ENCODE peak calls at places on chromosomes 3 and 15, in five cellular contexts. Z is ovary, X is left ventricle myocardium inferior, H is transverse colon, G is heart left ventricle. M is an unnamed sample.

GRCh38 chr3:70868561-70868960 is 556.1 kb upstream of the MDFIC2 start:
- DNase-seq in H (no peak), G (no peak), X (no peak), Z (no peak), M (no peak)

GRCh38 chr3:5172018-5172417 is 15.5 kb upstream of the EDEM1 start:
- DNase-seq in H (no peak), Z (no peak), X (no peak), G (no peak), M (no peak)

GRCh38 chr3:192831111-192831644 is 86.5 kb downstream of the MB21D2 start:
- DNase-seq in H (no peak), Z (no peak), G (no peak), X (no peak), M (no peak)

GRCh38 chr15:75024102-75024636 is 779 bp downstream of the PPCDC start:
- DNase-seq in H (no peak), X (no peak), G (no peak), Z (peak; percentile 40), M (no peak)

GRCh38 chr15:42264790-42265189 is 8.2 kb upstream of the GANC start:
- DNase-seq in Z (no peak), G (no peak), H (no peak), X (no peak), M (no peak)

GRCh38 chr3:31522152-31522551 is 10.6 kb upstream of the STT3B start:
- DNase-seq in Z (no peak), X (no peak), H (no peak), G (no peak), M (peak; percentile 8)

GRCh38 chr3:68876112-68876713 is 56.1 kb downstream of the TAFA4 start:
- DNase-seq in X (no peak), G (no peak), H (no peak), Z (no peak), M (no peak)

GRCh38 chr3:189099505-189100290 is 72.1 kb upstream of the TPRG1 start:
- DNase-seq in G (peak; percentile 36), X (peak; percentile 50), H (no peak), Z (peak; percentile 60), M (no peak)

GRCh38 chr3:190217081-190217480 is 96.4 kb upstream of the P3H2 start:
- DNase-seq in G (no peak), H (no peak), X (no peak), Z (no peak), M (no peak)

GRCh38 chr3:13966302-13966701 is 86.4 kb upstream of the WNT7A start:
- DNase-seq in G (no peak), X (no peak), H (no peak), Z (no peak), M (no peak)

GRCh38 chr15:61582092-61582491 is 353.0 kb upstream of the RORA start:
- DNase-seq in X (no peak), G (no peak), Z (no peak), H (no peak), M (no peak)

GRCh38 chr3:169694117-169694516 is 30.6 kb upstream of the MECOM start:
- DNase-seq in H (no peak), G (no peak), X (no peak), Z (no peak), M (no peak)

GRCh38 chr3:65436580-65436979 is 602.1 kb downstream of the MAGI1 start:
- DNase-seq in G (no peak), Z (no peak), X (no peak), H (no peak), M (no peak)

DNA sequence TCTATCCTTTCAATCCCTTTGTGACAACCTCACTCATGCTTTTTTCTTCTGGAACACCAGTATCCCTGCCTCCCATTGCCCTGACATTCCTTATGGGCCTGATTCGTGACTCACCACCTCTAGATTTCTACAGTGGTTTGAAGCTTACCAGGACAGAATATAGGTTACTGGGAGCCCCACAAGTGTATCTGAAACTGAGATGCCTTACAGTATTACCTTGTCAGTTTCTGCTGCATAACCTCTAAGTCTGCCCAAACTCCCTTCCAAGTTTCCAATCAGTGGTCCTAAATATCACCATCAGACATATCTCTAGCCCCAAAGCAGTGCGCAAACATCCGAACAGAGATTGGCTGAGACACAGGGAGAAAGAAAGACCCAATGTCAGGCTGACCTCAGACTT is 5.6 kb downstream of the CPB1 start:
- DNase-seq in X (no peak), H (no peak), G (no peak), Z (no peak), M (no peak)
- H3K4me3 ChIP-seq in X (no peak overlapping the region), H (no peak overlapping the region), G (no peak overlapping the region), Z (no peak overlapping the region), M (no peak overlapping the region)

GRCh38 chr3:170700054-170700404 is 114.2 kb upstream of the SLC7A14 start:
- DNase-seq in Z (no peak), X (no peak), G (no peak), H (no peak), M (no peak)
- H3K4me1 ChIP-seq in Z (peaks cover 12% of the 10 kb centered on the region), X (peaks cover 13% of the 10 kb centered on the region), G (no peaks in the 10 kb centered on the region), H (no peaks in the 10 kb centered on the region), M (no peaks in the 10 kb centered on the region)

GRCh38 chr15:50890751-50891150 is 17.7 kb upstream of the AP4E1 start:
- DNase-seq in H (no peak), X (no peak), Z (no peak), G (no peak), M (no peak)

GRCh38 chr15:50889589-50889988 is 18.9 kb upstream of the AP4E1 start:
- DNase-seq in X (no peak), Z (no peak), H (no peak), G (no peak), M (no peak)

GRCh38 chr15:50888054-50888453 is 20.4 kb upstream of the AP4E1 start:
- DNase-seq in H (no peak), Z (no peak), G (no peak), X (no peak), M (no peak)

GRCh38 chr15:50891159-50891558 is 17.3 kb upstream of the AP4E1 start:
- DNase-seq in X (no peak), H (no peak), Z (no peak), G (no peak), M (no peak)

DNA sequence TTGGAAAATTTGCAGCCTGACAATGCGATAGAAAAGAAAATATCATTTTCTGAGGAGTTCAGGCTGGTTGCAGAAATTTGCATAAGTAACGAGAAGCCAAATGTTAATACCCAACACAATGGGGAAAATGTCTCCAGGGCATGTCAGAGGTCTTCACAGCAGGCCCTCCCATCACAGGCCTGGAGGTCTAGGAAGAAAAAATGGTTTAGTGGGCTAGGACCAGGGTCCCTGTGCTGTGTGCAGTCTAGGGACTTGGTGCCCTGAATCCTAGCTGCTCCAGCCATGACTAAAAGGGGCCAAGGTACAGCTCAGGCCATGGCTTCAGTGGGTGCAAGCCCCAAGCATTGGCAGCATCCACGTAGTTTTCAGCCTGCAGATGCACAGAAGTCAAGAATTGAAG is 14.5 kb upstream of the AP4E1 start:
- DNase-seq in Z (no peak), X (no peak), G (no peak), H (no peak), M (no peak)
- H3K9me3 ChIP-seq in Z (no peaks in the 10 kb centered on the region), X (peaks cover 22% of the 10 kb centered on the region), G (peaks cover 9% of the 10 kb centered on the region), H (no peaks in the 10 kb centered on the region), M (peaks cover 4% of the 10 kb centered on the region)

DNA sequence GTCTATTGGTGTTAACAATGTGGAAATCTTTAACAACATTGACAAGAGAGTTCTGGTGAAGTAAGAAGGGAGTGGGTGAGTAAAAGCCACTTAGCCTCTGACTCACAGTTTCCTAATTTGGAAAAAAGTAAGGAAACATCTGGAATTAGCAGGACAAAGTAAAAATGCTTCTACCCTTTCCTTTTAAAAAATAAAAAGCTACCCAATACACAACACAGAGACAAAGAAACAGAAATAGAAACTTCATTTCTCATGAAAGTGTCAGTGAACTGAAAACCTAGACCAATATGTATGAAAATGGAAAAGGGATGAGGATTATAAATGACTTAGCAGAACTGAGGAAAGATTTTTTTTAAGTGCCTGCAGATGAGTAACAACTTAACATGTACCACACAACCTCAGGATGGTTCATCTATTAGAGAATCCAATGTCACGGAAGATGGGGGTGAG is 65.4 kb downstream of the SSR3 start:
- DNase-seq in G (no peak), H (no peak), Z (no peak), X (no peak), M (no peak)
- H3K4me3 ChIP-seq in G (no peak overlapping the region), H (no peak overlapping the region), Z (no peak overlapping the region), X (no peak overlapping the region), M (no peak overlapping the region)

DNA sequence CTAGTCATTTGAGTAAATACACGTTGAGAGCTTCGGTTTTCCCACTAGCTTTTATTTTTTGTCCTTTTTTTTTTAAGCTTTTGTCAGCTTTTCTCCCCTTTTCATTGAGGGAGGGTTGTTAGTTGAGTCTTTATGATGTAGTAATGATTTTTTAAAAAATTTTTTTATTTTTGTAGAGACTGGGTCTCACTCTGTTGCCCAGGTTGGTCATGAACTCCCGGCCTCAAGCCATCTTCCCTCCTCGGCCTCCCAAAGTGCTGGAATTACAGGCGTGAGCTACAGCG is 688 bp downstream of the ZSCAN2 start:
- DNase-seq in H (no peak), G (no peak), Z (no peak), X (no peak), M (no peak)
- H3K4me1 ChIP-seq in H (peaks cover 38% of the 10 kb centered on the region), G (no peaks in the 10 kb centered on the region), Z (peaks cover 5% of the 10 kb centered on the region), X (peaks cover 22% of the 10 kb centered on the region), M (peaks cover 33% of the 10 kb centered on the region)

DNA sequence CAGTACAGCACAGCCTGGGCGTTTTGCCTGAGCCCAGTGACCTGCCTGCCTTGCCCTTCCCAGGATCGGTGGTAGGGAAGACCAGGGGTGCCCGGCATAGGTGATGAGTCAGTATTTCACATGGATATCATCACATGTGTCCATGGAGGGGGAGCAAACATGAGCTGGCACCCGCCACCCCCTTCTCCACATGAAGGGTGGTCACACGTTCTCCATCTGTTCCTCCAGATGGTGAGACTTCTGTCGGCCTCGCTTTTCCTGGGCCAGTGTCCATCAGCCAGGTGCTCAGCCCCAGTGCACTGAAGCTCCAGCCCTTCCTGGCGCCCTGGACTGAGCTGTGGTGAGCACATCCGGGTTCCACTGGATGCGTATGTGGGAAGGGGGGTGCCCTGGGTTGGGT is 208.4 kb downstream of the UBE3A start:
- DNase-seq in Z (no peak), G (no peak), X (no peak), H (no peak), M (no peak)
- H3K9me3 ChIP-seq in Z (no peaks in the 10 kb centered on the region), G (peaks cover 6% of the 10 kb centered on the region), X (peaks cover 28% of the 10 kb centered on the region), H (no peaks in the 10 kb centered on the region), M (peaks cover 4% of the 10 kb centered on the region)

M was measured in effector memory CD4-positive, alpha-beta T cell.